ENCODE peak calls at places on chromosomes 2 and 18, in five cellular contexts. F is gastrocnemius medialis, N is SJSA1, A is pancreas, I is vagina. C is an unnamed sample.
A peak's percentile ranks its signal among the peaks of the same experiment; 100 is the strongest.

GRCh38 chr18:45760443-45761036 is 36.6 kb downstream of the SLC14A1 start:
- DNase-seq in A (no peak), N (no peak), F (no peak), I (no peak), C (no peak)

GRCh38 chr2:195620499-195620898 is 36.5 kb upstream of the SLC39A10 start:
- DNase-seq in I (no peak), F (no peak), A (no peak), N (peak; percentile 42), C (no peak)

GRCh38 chr2:234272069-234272850 is 221.8 kb downstream of the SPP2 start:
- DNase-seq in N (no peak), I (no peak), F (no peak), A (no peak), C (no peak)

GRCh38 chr2:232511336-232511863 is 8.8 kb upstream of the PRSS56 start:
- DNase-seq in I (no peak), N (no peak), F (no peak), A (peak; percentile 55), C (no peak)

GRCh38 chr2:242030858-242031257 is 161.3 kb downstream of the RTP5 start:
- DNase-seq in A (no peak), F (no peak), I (no peak), N (no peak), C (no peak)

GRCh38 chr18:76487782-76488181 is 7.3 kb downstream of the ZNF516 start:
- DNase-seq in N (no peak), A (no peak), F (no peak), I (no peak), C (no peak)

GRCh38 chr2:232889876-232890401 is 19.9 kb downstream of the SNORC start:
- DNase-seq in A (no peak), F (no peak), N (no peak), I (no peak), C (peak; percentile 47)

GRCh38 chr2:171149539-171149938 is 11.2 kb downstream of the TLK1 start:
- DNase-seq in F (no peak), A (no peak), I (no peak), N (no peak), C (no peak)

GRCh38 chr18:50092250-50092780 is 102.6 kb downstream of the MYO5B start:
- DNase-seq in F (no peak), N (no peak), I (no peak), A (no peak), C (no peak)

GRCh38 chr18:7021994-7022840 is 95.4 kb downstream of the LAMA1 start:
- DNase-seq in F (no peak), N (peak; percentile 13), A (peak; percentile 68), I (no peak), C (no peak)

GRCh38 chr2:72837171-72837570 is 11.3 kb upstream of the EXOC6B start:
- DNase-seq in N (peak; percentile 36), I (no peak), A (no peak), F (no peak), C (no peak)

GRCh38 chr2:43521568-43521967 is 74.3 kb downstream of the THADA start:
- DNase-seq in A (no peak), F (no peak), I (no peak), N (no peak), C (no peak)

GRCh38 chr18:52465391-52465790 is 125.4 kb downstream of the DCC start:
- DNase-seq in I (no peak), A (no peak), F (no peak), N (no peak), C (no peak)

GRCh38 chr2:217216982-217217381 is 357.1 kb upstream of the TNP1 start:
- DNase-seq in A (no peak), I (no peak), F (no peak), N (no peak), C (no peak)

GRCh38 chr2:179104736-179105135 is 54.8 kb upstream of the CCDC141 start:
- DNase-seq in N (peak; percentile 33), A (no peak), I (no peak), F (no peak), C (no peak)

GRCh38 chr18:183769-184168 is 25.4 kb downstream of the USP14 start:
- DNase-seq in A (no peak), N (no peak), F (no peak), I (no peak), C (no peak)

GRCh38 chr2:232622563-232622962 is 10.8 kb upstream of the EFHD1 start:
- DNase-seq in N (no peak), I (no peak), A (no peak), F (no peak), C (no peak)

GRCh38 chr2:210792000-210792399 is 235.6 kb downstream of the CPS1 start:
- DNase-seq in A (no peak), F (no peak), N (no peak), I (no peak), C (no peak)

GRCh38 chr2:230864605-230865323 is at the start of gene ITM2C:
- DNase-seq in N (peak; percentile 67), F (no peak), A (peak; percentile 74), I (no peak), C (no peak)

GRCh38 chr2:29349316-29350030 is 234.3 kb downstream of the CLIP4 start:
- DNase-seq in I (no peak), F (no peak), A (no peak), N (no peak), C (no peak)

GRCh38 chr18:76460482-76460881 is 34.6 kb downstream of the ZNF516 start:
- DNase-seq in A (no peak), F (no peak), N (no peak), I (peak; percentile 86), C (peak; percentile 46)

GRCh38 chr2:54763636-54764291 is 40.3 kb downstream of the EML6 start:
- DNase-seq in N (no peak), A (no peak), I (no peak), F (no peak), C (no peak)

GRCh38 chr2:35447210-35447609 is 908.4 kb upstream of the CRIM1 start:
- DNase-seq in I (no peak), N (no peak), F (no peak), A (no peak), C (no peak)

GRCh38 chr2:153432381-153432780 is 46.2 kb downstream of the RPRM start:
- DNase-seq in A (peak; percentile 36), I (no peak), N (no peak), F (no peak), C (no peak)

GRCh38 chr2:10447300-10448207 is 573 bp downstream of the ODC1 start:
- DNase-seq in I (no peak), A (peak; percentile 82), F (peak; percentile 37), N (peak; percentile 71), C (no peak)

DNA sequence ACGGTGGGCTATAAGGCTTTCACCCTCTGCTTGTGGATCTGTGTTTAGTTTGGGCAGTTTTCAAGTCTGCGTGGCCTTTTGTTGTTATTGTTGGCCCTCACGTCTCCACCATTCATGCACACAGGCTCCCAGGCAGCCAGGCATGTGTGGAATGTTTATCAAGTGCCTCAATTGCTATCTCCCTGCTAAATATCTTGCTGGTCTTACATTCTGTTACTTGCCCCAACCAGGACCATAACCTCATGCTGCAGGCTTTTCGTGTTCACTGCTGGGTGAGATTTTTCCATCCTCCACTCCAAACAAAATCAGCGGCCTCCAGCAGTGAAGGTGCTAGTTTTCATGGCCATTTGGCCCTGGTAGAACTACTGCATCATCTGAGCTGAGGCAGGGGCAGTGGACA is 63.0 kb upstream of the DSC1 start:
- DNase-seq in F (no peak), I (no peak), A (no peak), N (peak; percentile 65), C (no peak)
- H3K4me3 ChIP-seq in F (no peak overlapping the region), I (no peak overlapping the region), A (no peak overlapping the region), N (no peak overlapping the region), C (no peak overlapping the region)

DNA sequence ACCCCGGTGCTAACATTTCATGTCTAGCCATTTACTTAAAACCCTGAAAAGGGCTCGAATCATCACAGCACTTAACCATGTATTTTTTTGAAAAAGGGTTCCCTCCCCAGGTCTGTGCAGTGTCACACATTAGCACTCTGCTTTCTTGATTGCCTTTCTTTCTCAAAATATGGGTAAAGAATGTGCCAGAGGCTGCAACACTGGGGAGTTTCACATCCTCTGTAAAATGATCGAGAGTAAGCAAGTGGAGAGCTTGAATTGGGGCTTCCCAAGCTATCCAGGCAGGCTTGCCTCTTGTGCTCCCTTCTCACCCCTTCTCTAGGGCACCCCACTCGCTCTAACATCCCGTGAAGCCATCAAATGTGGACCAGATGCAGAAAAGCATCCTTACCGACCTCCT is 177.0 kb upstream of the CCDC68 start:
- DNase-seq in I (no peak), F (no peak), N (no peak), A (no peak), C (no peak)
- H3K27ac ChIP-seq in I (no peak overlapping the region), F (no peak overlapping the region), N (no peak overlapping the region), A (no peak overlapping the region), C (no peak overlapping the region)

GRCh38 chr2:65660340-65660739 is 227.9 kb upstream of the SPRED2 start:
- DNase-seq in N (peak; percentile 84), I (no peak), A (no peak), F (no peak), C (no peak)

GRCh38 chr2:65663831-65664407 is 231.5 kb upstream of the SPRED2 start:
- DNase-seq in N (no peak), I (no peak), A (no peak), F (no peak), C (no peak)

GRCh38 chr2:65664931-65665330 is 232.5 kb upstream of the SPRED2 start:
- DNase-seq in A (no peak), F (no peak), N (peak; percentile 42), I (no peak), C (no peak)

GRCh38 chr2:65661980-65662653 is 229.7 kb upstream of the SPRED2 start:
- DNase-seq in I (no peak), A (no peak), N (no peak), F (no peak), C (no peak)

GRCh38 chr2:65662654-65663432 is 230.4 kb upstream of the SPRED2 start:
- DNase-seq in F (no peak), N (peak; percentile 94), I (no peak), A (no peak), C (no peak)
- H3K4me3 ChIP-seq in F (no peak overlapping the region), N (peak overlapping the region; percentile 10), I (peak overlapping the region; percentile 14), A (no peak overlapping the region), C (peak overlapping the region; percentile 57)

GRCh38 chr18:48779462-48779861 is 171.3 kb downstream of the SMAD7 start:
- DNase-seq in A (no peak), N (no peak), F (no peak), I (no peak), C (no peak)

GRCh38 chr18:48780151-48781001 is 170.4 kb downstream of the SMAD7 start:
- DNase-seq in N (no peak), I (no peak), F (no peak), A (no peak), C (no peak)

GRCh38 chr18:48782381-48782841 is 168.4 kb downstream of the SMAD7 start:
- DNase-seq in I (no peak), F (peak; percentile 55), A (no peak), N (no peak), C (peak; percentile 96)

GRCh38 chr18:48781990-48782368 is 168.8 kb downstream of the SMAD7 start:
- DNase-seq in I (no peak), A (no peak), N (no peak), F (no peak), C (no peak)

GRCh38 chr18:48781041-48781989 is 169.4 kb downstream of the SMAD7 start:
- DNase-seq in I (no peak), F (peak; percentile 31), N (no peak), A (peak; percentile 67), C (peak; percentile 99)
- H3K27ac ChIP-seq in I (peak overlapping the region; percentile 80), F (peak overlapping the region; percentile 92), N (no peak overlapping the region), A (no peak overlapping the region), C (peak overlapping the region; percentile 96)

GRCh38 chr2:236156095-236156859 is 11.9 kb downstream of the GBX2 start:
- DNase-seq in A (no peak), I (no peak), N (no peak), F (no peak), C (peak; percentile 60)
- H3K4me3 ChIP-seq in A (no peak overlapping the region), I (no peak overlapping the region), N (no peak overlapping the region), F (no peak overlapping the region), C (no peak overlapping the region)

C was measured in coronary artery.